ENCODE peak calls at places on chromosomes 7 and 10, in ten cellular contexts. M, U, S, R, F, Y, P, O, N and D are unnamed samples.

GRCh38 chr10:124319926-124320391 is 98.8 kb downstream of the OAT start:
- DNase-seq in M (no peak), U (no peak), S (no peak), R (peak), F (no peak), Y (no peak), P (no peak), O (peak), N (no peak), D (no peak)

GRCh38 chr7:156148995-156149394 is 336.7 kb upstream of the SHH start:
- DNase-seq in M (no peak), U (no peak), S (no peak), R (no peak), F (no peak), Y (no peak), P (no peak), O (no peak), N (no peak), D (no peak)

GRCh38 chr7:41969713-41970112 is 266.8 kb upstream of the INHBA start:
- DNase-seq in M (no peak), U (no peak), S (no peak), R (no peak), F (no peak), Y (no peak), P (no peak), O (no peak), N (peak), D (peak)

GRCh38 chr10:96415896-96416554 is 57.2 kb upstream of the OPALIN start:
- DNase-seq in M (no peak), U (no peak), S (no peak), R (no peak), F (no peak), Y (no peak), P (no peak), O (peak), N (peak), D (no peak)

GRCh38 chr7:31043035-31043434 is 9.1 kb upstream of the ADCYAP1R1 start:
- DNase-seq in M (no peak), U (peak), S (peak), R (no peak), F (no peak), Y (peak), P (no peak), O (no peak), N (no peak), D (no peak)

GRCh38 chr7:154874409-154875113 is 128.4 kb downstream of the PAXIP1 start:
- DNase-seq in M (no peak), U (no peak), S (no peak), R (no peak), F (no peak), Y (no peak), P (no peak), O (no peak), N (no peak), D (no peak)

GRCh38 chr7:124032369-124033092 is at the start of gene TMEM229A:
- DNase-seq in M (peak), U (peak), S (peak), R (peak), F (peak), Y (peak), P (peak), O (peak), N (peak), D (peak)

GRCh38 chr10:112952282-112952991 is 2.4 kb downstream of the TCF7L2 start:
- DNase-seq in M (peak), U (no peak), S (no peak), R (peak), F (no peak), Y (no peak), P (no peak), O (peak), N (peak), D (peak)

GRCh38 chr7:85510287-85510686 is 323.4 kb upstream of the SEMA3D start:
- DNase-seq in M (no peak), U (no peak), S (no peak), R (no peak), F (no peak), Y (no peak), P (no peak), O (no peak), N (no peak), D (no peak)

GRCh38 chr7:14836571-14837189 is 65.9 kb downstream of the DGKB start:
- DNase-seq in M (peak), U (no peak), S (no peak), R (peak), F (no peak), Y (peak), P (no peak), O (peak), N (peak), D (peak)

GRCh38 chr7:75870557-75870956 is 8.3 kb upstream of the RHBDD2 start:
- DNase-seq in M (no peak), U (no peak), S (no peak), R (no peak), F (no peak), Y (no peak), P (no peak), O (no peak), N (no peak), D (no peak)

GRCh38 chr7:23235688-23236280 is 10.8 kb upstream of the GPNMB start:
- DNase-seq in M (no peak), U (no peak), S (no peak), R (no peak), F (no peak), Y (no peak), P (no peak), O (peak), N (peak), D (peak)

GRCh38 chr10:91555455-91555854 is 77.4 kb downstream of the PPP1R3C start:
- DNase-seq in M (no peak), U (no peak), S (no peak), R (no peak), F (no peak), Y (no peak), P (no peak), O (no peak), N (no peak), D (no peak)

GRCh38 chr10:22659901-22660300 is 54.5 kb downstream of the PIP4K2A start:
- DNase-seq in M (no peak), U (no peak), S (no peak), R (no peak), F (no peak), Y (no peak), P (no peak), O (no peak), N (no peak), D (no peak)

GRCh38 chr7:33054261-33054964 is 8.2 kb downstream of the NT5C3A start:
- DNase-seq in M (no peak), U (no peak), S (no peak), R (peak), F (no peak), Y (no peak), P (no peak), O (no peak), N (peak), D (no peak)

GRCh38 chr7:34385385-34385784 is 272.6 kb upstream of the NPSR1 start:
- DNase-seq in M (no peak), U (no peak), S (no peak), R (peak), F (no peak), Y (no peak), P (no peak), O (peak), N (peak), D (no peak)